ENCODE peak calls at places on chromosomes 11 and 22, in ten cellular contexts. A, H, O, Z, B, G, L, P, T and M are unnamed samples.

GRCh38 chr11:65780770-65781151 is at the start of gene AP5B1:
- DNase-seq in A (no peak), Z (no peak), H (peak; percentile 51), L (peak; percentile 77), P (no peak), G (peak; percentile 79), T (peak; percentile 72), O (peak; percentile 38), B (peak; percentile 83), M (peak; percentile 48)

GRCh38 chr11:44566952-44567875 is 1.8 kb downstream of the CD82 start:
- DNase-seq in P (no peak), G (no peak), T (no peak), B (no peak), H (no peak), O (no peak), Z (no peak), A (no peak), L (peak; percentile 44), M (no peak)

GRCh38 chr22:50697667-50698506 is 25.3 kb downstream of the SHANK3 start:
- DNase-seq in G (no peak), T (no peak), H (no peak), Z (no peak), A (no peak), O (no peak), B (no peak), P (no peak), L (no peak), M (peak; percentile 74)

GRCh38 chr11:33045551-33046255 is 6.3 kb downstream of the TCP11L1 start:
- DNase-seq in O (no peak), Z (no peak), P (no peak), A (no peak), G (no peak), B (peak; percentile 69), L (no peak), T (no peak), H (peak; percentile 6), M (no peak)

GRCh38 chr22:27757928-27758525 is 43.5 kb downstream of the MN1 start:
- DNase-seq in G (no peak), L (no peak), T (no peak), Z (no peak), P (no peak), B (no peak), A (no peak), H (no peak), O (no peak), M (no peak)

GRCh38 chr11:12133539-12134238 is 23.3 kb downstream of the MICAL2 start:
- DNase-seq in G (no peak), P (no peak), B (no peak), T (no peak), H (no peak), A (no peak), O (no peak), L (no peak), Z (no peak), M (no peak)

GRCh38 chr11:35330924-35331323 is 88.4 kb downstream of the SLC1A2 start:
- DNase-seq in O (no peak), Z (no peak), B (no peak), T (no peak), H (no peak), A (no peak), L (no peak), G (no peak), P (no peak), M (no peak)

GRCh38 chr11:103851166-103851651 is 185.2 kb upstream of the DDI1 start:
- DNase-seq in P (peak; percentile 42), G (no peak), Z (no peak), O (peak; percentile 88), A (peak; percentile 37), H (peak; percentile 70), L (no peak), T (no peak), B (no peak), M (no peak)

GRCh38 chr11:96707273-96707672 is 317.5 kb downstream of the JRKL start:
- DNase-seq in H (no peak), P (no peak), O (no peak), T (no peak), G (no peak), A (no peak), Z (no peak), L (no peak), B (no peak), M (no peak)

GRCh38 chr11:96706761-96707160 is 316.9 kb downstream of the JRKL start:
- DNase-seq in T (no peak), G (no peak), H (no peak), A (no peak), P (no peak), L (no peak), O (no peak), B (no peak), Z (no peak), M (no peak)

GRCh38 chr11:96708469-96708868 is 318.7 kb downstream of the JRKL start:
- DNase-seq in O (no peak), H (no peak), T (no peak), L (no peak), B (no peak), P (no peak), Z (no peak), A (no peak), G (no peak), M (no peak)

GRCh38 chr11:96704847-96705246 is 315.0 kb downstream of the JRKL start:
- DNase-seq in P (no peak), L (peak; percentile 18), A (no peak), O (peak; percentile 11), T (no peak), B (no peak), Z (no peak), H (peak; percentile 39), G (no peak), M (no peak)
- TF ChIP-seq CTCF in P (no peak), L (no peak), A (no peak), O (peak; percentile 24), T (no peak), B (no peak), Z (no peak), H (no peak), G (no peak), M (no peak)

GRCh38 chr11:15258433-15259350 is 144.0 kb downstream of the INSC start:
- DNase-seq in B (peak; percentile 40), G (no peak), T (no peak), A (peak; percentile 18), L (peak; percentile 11), P (no peak), Z (no peak), O (peak; percentile 67), H (peak; percentile 16), M (no peak)
- TF ChIP-seq CTCF in B (no peak), G (no peak), T (no peak), A (peak; percentile 38), L (no peak), P (no peak), Z (no peak), O (peak; percentile 39), H (no peak), M (peak; percentile 72)

GRCh38 chr11:69682221-69682620 is 7.1 kb upstream of the LTO1 start:
- DNase-seq in G (no peak), H (no peak), P (no peak), T (no peak), B (no peak), Z (no peak), L (no peak), A (no peak), O (no peak), M (no peak)

GRCh38 chr11:69685348-69685747 is 10.2 kb upstream of the LTO1 start:
- DNase-seq in L (no peak), Z (no peak), B (no peak), T (no peak), O (no peak), H (no peak), A (no peak), P (no peak), G (no peak), M (no peak)

GRCh38 chr11:69684651-69685050 is 9.5 kb upstream of the LTO1 start:
- DNase-seq in L (no peak), Z (no peak), G (no peak), P (no peak), T (no peak), A (no peak), B (no peak), H (no peak), O (no peak), M (no peak)

GRCh38 chr11:69682681-69683326 is 7.7 kb upstream of the LTO1 start:
- DNase-seq in A (no peak), G (no peak), L (no peak), T (no peak), O (no peak), B (no peak), P (no peak), Z (no peak), H (no peak), M (no peak)

DNA sequence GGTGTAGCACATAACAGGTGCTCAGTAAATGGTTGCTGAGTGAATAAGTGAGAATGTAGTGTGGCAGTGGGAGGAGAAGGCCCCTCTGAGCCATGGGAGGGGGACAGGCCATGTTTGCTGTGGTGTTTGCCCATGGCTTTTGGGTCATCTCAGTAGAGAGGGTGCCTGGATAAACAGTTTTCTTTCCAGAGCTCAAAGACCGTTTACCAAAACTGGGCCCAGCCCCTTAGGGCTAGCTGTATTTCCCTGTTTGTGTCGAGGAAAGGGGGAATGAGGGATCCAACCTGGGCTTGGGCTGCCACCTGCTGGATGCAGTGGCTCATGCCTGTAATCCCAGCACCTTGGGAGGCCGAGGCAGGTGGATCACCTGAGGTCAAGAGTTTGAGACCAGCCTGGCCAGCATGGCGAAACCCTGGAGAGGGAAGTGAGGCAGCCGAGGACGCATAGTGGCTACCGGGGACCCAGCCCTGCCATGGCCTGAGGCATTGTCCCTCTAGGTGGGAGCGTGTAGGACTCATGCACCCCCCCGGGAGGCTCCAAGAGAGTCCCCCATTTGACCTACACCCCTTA is 8.7 kb upstream of the LTO1 start:
- DNase-seq in G (no peak), L (peak; percentile 55), B (peak; percentile 78), P (no peak), A (no peak), Z (no peak), O (no peak), H (peak; percentile 15), T (no peak), M (no peak)
- TF ChIP-seq CTCF in G (peak; percentile 41), L (peak; percentile 48), B (peak; percentile 69), P (no peak), A (peak; percentile 49), Z (no peak), O (peak; percentile 49), H (peak; percentile 26), T (no peak), M (peak; percentile 63)

GRCh38 chr11:85663080-85663729 is 1.7 kb downstream of the CREBZF start:
- DNase-seq in A (no peak), O (no peak), Z (no peak), H (no peak), P (no peak), B (no peak), G (no peak), T (no peak), L (peak; percentile 43), M (no peak)

GRCh38 chr11:85661972-85662664 is 2.8 kb downstream of the CREBZF start:
- DNase-seq in G (no peak), L (peak; percentile 29), B (no peak), O (no peak), A (no peak), Z (no peak), T (no peak), H (peak; percentile 32), P (no peak), M (no peak)

GRCh38 chr11:85665756-85666155 is 827 bp upstream of the CREBZF start:
- DNase-seq in B (no peak), L (peak; percentile 39), H (no peak), G (no peak), O (no peak), T (no peak), P (no peak), A (no peak), Z (no peak), M (no peak)

GRCh38 chr11:85664561-85665481 is at the start of gene CREBZF:
- DNase-seq in L (peak; percentile 98), Z (peak; percentile 96), O (peak; percentile 97), T (peak; percentile 96), G (peak; percentile 97), B (peak; percentile 91), H (peak; percentile 96), P (peak; percentile 88), A (peak; percentile 85), M (peak; percentile 97)

DNA sequence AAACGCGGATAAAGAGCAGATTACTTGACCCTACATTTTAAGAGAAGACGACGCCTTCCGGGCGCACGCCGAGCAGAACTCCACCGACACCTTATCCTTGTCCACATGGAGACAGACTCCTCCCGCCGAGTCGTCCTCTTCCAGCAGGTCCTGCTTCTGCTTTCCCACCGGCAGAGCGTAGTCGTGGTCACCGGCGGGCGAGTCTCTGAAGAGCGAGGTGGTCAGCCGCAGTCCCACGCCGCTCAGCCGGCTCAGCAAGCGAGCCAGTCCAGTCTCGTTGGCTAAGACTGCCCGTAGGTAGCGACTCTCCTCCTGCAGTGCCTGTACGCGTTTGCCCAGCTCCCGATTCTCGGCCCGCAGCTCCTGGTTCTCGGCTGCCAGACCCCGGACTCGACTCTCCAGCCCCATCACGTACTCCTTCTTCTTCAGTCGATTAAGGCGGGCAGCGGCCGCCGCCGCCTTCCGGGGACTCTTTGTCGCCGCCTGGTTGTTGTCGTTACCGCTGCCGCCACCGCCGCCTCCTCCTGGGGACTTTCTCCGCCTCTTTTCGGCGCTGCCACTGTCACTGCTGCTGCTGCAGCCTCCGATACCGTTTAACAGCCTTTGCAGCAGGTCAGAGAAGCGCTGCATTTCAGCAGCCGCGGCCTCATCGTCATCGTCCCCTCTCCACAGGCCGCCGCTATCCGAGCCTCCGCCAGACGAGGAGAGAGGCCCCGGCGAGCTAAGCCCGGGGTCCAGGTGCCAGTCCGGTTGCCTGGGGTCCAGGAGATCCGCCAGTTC is 958 bp downstream of the CREBZF start:
- DNase-seq in O (peak; percentile 47), B (peak; percentile 76), T (peak; percentile 85), A (no peak), H (peak; percentile 53), P (no peak), L (peak; percentile 92), Z (peak; percentile 84), G (peak; percentile 88), M (peak; percentile 92)
- TF ChIP-seq CTCF in O (peak; percentile 42), B (no peak), T (peak; percentile 51), A (peak; percentile 36), H (peak; percentile 36), P (peak; percentile 45), L (peak; percentile 40), Z (peak; percentile 39), G (peak; percentile 69), M (peak; percentile 78)